ENCODE peak calls at places on chromosome 21, in four cellular contexts. Q is K562, S is HepG2, B is GM12878. X is an unnamed sample.

GRCh38 chr21:43362928-43363314 is 64.0 kb downstream of the SIK1 start:
- DNase-seq in Q (no peak), B (no peak), S (no peak), X (no peak)

GRCh38 chr21:42158846-42159245 is 60.1 kb upstream of the ABCG1 start:
- DNase-seq in S (no peak), B (no peak), Q (no peak), X (no peak)

GRCh38 chr21:42248783-42249597 is 30.1 kb downstream of the ABCG1 start:
- DNase-seq in B (peak; percentile 76), S (no peak), Q (no peak), X (no peak)

GRCh38 chr21:31945116-31945515 is 72.3 kb downstream of the HUNK start:
- DNase-seq in Q (no peak), S (no peak), B (no peak), X (no peak)

GRCh38 chr21:41953831-41954653 is at the start of gene C2CD2:
- DNase-seq in Q (peak; percentile 100), B (no peak), S (peak; percentile 55), X (peak; percentile 91)

GRCh38 chr21:37257967-37258877 is 8.9 kb downstream of the VPS26C start:
- DNase-seq in Q (no peak), S (peak; percentile 84), B (peak; percentile 87), X (peak; percentile 74)

GRCh38 chr21:31162827-31163226 is 124.6 kb upstream of the KRTAP19-8 start:
- DNase-seq in B (no peak), Q (no peak), S (no peak), X (peak; percentile 50)

GRCh38 chr21:44366586-44367211 is 13.3 kb downstream of the TRPM2 start:
- DNase-seq in Q (no peak), S (no peak), B (no peak), X (peak; percentile 13)

GRCh38 chr21:28213221-28213620 is 779.5 kb downstream of the LTN1 start:
- DNase-seq in B (no peak), Q (no peak), S (no peak), X (no peak)

GRCh38 chr21:32330784-32331311 is 32.2 kb downstream of the MRAP start:
- DNase-seq in Q (no peak), B (no peak), S (peak; percentile 96), X (no peak)

GRCh38 chr21:39159342-39160063 is 23.7 kb downstream of the PSMG1 start:
- DNase-seq in B (no peak), S (no peak), Q (no peak), X (no peak)

GRCh38 chr21:43208561-43209332 is 39.9 kb downstream of the CRYAA start:
- DNase-seq in B (no peak), Q (no peak), S (no peak), X (no peak)

GRCh38 chr21:41640756-41641509 is 125.9 kb downstream of the RIPK4 start:
- DNase-seq in Q (no peak), S (no peak), B (no peak), X (no peak)

GRCh38 chr21:39961251-39961650 is 94.0 kb downstream of the PCP4 start:
- DNase-seq in Q (no peak), B (no peak), S (no peak), X (no peak)

GRCh38 chr21:42833859-42834729 is 45.2 kb downstream of the WDR4 start:
- DNase-seq in B (no peak), Q (peak; percentile 16), S (no peak), X (peak; percentile 22)

GRCh38 chr21:37367301-37367757 is 756 bp downstream of the DYRK1A start:
- DNase-seq in Q (no peak), B (no peak), S (no peak), X (peak; percentile 66)

GRCh38 chr21:28871388-28872015 is 121.2 kb downstream of the LTN1 start:
- DNase-seq in S (no peak), B (no peak), Q (no peak), X (no peak)

GRCh38 chr21:44350773-44351481 is 2.5 kb upstream of the TRPM2 start:
- DNase-seq in S (no peak), Q (no peak), B (no peak), X (no peak)

GRCh38 chr21:38914531-38915385 is 109.0 kb downstream of the ETS2 start:
- DNase-seq in Q (no peak), B (no peak), S (peak; percentile 25), X (no peak)

GRCh38 chr21:31397939-31398338 is 53.9 kb upstream of the TIAM1 start:
- DNase-seq in Q (no peak), B (no peak), S (no peak), X (peak; percentile 46)

GRCh38 chr21:32494946-32495703 is 82.6 kb downstream of the EVA1C start:
- DNase-seq in B (no peak), S (no peak), Q (peak; percentile 25), X (no peak)

GRCh38 chr21:42174173-42174572 is 44.8 kb upstream of the ABCG1 start:
- DNase-seq in S (no peak), B (peak; percentile 13), Q (peak; percentile 82), X (no peak)

GRCh38 chr21:44053567-44053966 is 41.5 kb downstream of the TRAPPC10 start:
- DNase-seq in Q (no peak), S (no peak), B (no peak), X (no peak)

GRCh38 chr21:44454747-44455523 is at the start of gene LRRC3:
- DNase-seq in S (peak; percentile 82), Q (peak; percentile 95), B (peak; percentile 1), X (peak; percentile 100)

GRCh38 chr21:44510508-44511218 is 29.3 kb downstream of the KRTAP10-1 start:
- DNase-seq in Q (peak; percentile 88), B (no peak), S (peak; percentile 57), X (peak; percentile 83)

GRCh38 chr21:40143822-40144525 is 276.7 kb downstream of the PCP4 start:
- DNase-seq in B (no peak), S (peak; percentile 10), Q (peak; percentile 56), X (peak; percentile 69)

GRCh38 chr21:29194847-29195246 is 64.4 kb downstream of the MAP3K7CL start:
- DNase-seq in Q (no peak), B (no peak), S (peak; percentile 25), X (no peak)

DNA sequence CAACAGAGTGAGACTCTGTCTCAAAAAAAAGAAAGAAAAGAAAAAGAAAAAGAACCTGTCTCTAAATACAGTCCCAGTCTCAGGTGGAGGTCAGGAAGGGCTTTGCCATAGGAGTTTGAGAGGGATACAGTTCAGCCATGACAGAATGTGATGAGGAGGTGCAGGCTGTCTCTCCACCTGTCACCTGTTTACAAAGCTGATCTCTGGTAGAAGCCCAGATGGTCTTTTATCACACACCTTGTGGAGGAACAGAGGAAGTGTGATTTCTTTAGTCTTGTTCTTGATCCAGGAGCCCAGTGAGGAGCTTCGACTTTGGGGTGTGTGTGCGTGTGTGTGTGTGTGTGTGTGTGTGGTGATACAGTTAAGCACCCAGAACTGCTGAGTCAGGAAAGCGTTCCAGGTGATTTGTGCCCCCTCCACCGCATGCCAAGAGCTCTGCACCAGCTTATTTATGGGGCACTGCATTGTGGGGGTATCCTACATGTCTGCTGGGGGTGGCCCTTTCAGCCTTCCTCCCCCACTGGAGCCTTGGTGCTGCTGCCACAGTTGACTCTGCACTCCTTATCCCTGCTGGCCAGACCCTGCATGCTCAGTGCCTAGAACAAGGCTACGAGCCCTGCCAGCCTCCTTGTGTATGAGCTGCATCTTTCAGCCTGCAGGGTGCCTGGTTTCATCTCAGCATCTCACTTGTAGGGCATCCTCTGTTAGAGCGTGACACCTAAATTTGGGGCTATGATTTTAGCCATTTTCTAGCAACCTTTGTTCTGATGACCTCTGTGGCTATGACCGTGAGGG is 19.3 kb downstream of the DOP1B start:
- DNase-seq in Q (no peak), S (no peak), B (no peak), X (no peak)
- TF ChIP-seq FOXM1 in Q (no peak), S (no peak), B (no peak), X (no peak)

GRCh38 chr21:34092241-34092921 is 19.0 kb downstream of the MRPS6 start:
- DNase-seq in Q (no peak), B (no peak), S (no peak), X (no peak)
- TF ChIP-seq CTCF in Q (no peak), B (no peak), S (no peak), X (no peak)

GRCh38 chr21:45910548-45911221 is 70.9 kb upstream of the COL6A1 start:
- DNase-seq in Q (no peak), B (no peak), S (no peak), X (peak; percentile 89)
- TF ChIP-seq NFIC in Q (peak; percentile 92), B (no peak), S (no peak), X (peak; percentile 72)

GRCh38 chr21:25907573-25908275 is 173.0 kb downstream of the GABPA start:
- DNase-seq in Q (no peak), B (no peak), S (no peak), X (peak; percentile 50)
- TF ChIP-seq FOXM1 in Q (no peak), B (no peak), S (no peak), X (no peak)

GRCh38 chr21:21373969-21374368 is 375.8 kb downstream of the NCAM2 start:
- DNase-seq in Q (no peak), S (no peak), B (no peak), X (no peak)
- TF ChIP-seq CTCF in Q (no peak), S (no peak), B (no peak), X (peak; percentile 53)

DNA sequence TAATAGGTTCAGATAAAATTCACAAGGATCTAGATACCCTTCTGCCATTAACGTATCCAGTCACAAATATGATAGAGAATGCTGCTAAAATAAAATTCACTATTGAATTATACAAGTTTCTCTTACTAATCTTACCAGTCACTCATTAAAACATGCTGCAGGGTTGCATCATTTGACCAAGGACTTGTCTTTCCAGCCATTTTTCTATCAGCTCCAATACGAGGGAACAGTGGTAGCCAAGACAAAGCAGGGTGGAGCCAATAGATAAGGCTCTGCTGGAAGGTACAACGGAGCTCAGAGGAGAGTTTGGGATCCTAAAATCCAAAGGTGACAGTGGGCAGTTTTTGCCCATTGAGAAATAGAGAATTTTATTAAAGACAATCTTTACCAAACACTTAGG is 4.0 kb downstream of the DONSON start:
- DNase-seq in B (no peak), Q (peak; percentile 38), S (no peak), X (no peak)
- TF ChIP-seq NFIC in B (no peak), Q (no peak), S (no peak), X (no peak)